ENCODE peak calls at places on chromosome 1, in four cellular contexts. O is IMR-90; Y is colonic mucosa; V is effector memory CD4-positive, alpha-beta T cell. P is an unnamed sample.

GRCh38 chr1:227447531-227447990 is 115.8 kb upstream of the ZNF678 start:
- DNase-seq in O (no peak), Y (no peak), V (no peak), P (no peak)

GRCh38 chr1:1092149-1092855 is 18.2 kb upstream of the RNF223 start:
- DNase-seq in O (no peak), Y (no peak), V (no peak), P (no peak)

GRCh38 chr1:179129702-179130473 is 48.0 kb downstream of the TOR3A start:
- DNase-seq in O (peak; percentile 47), Y (no peak), V (no peak), P (peak; percentile 28)

GRCh38 chr1:54361342-54361741 is 44.9 kb downstream of the SSBP3 start:
- DNase-seq in O (no peak), Y (no peak), V (no peak), P (no peak)

GRCh38 chr1:44484155-44484688 is 79.2 kb downstream of the RNF220 start:
- DNase-seq in O (no peak), Y (no peak), V (no peak), P (no peak)

GRCh38 chr1:5716126-5716525 is 276.1 kb downstream of the NPHP4 start:
- DNase-seq in O (no peak), Y (no peak), V (no peak), P (no peak)

GRCh38 chr1:214854126-214854875 is 228.2 kb upstream of the KCNK2 start:
- DNase-seq in O (peak; percentile 46), Y (no peak), V (no peak), P (no peak)

GRCh38 chr1:53948291-53948690 is 2.1 kb downstream of the LRRC42 start:
- DNase-seq in O (no peak), Y (no peak), V (no peak), P (no peak)

GRCh38 chr1:153357076-153357852 is 390 bp upstream of the S100A9 start:
- DNase-seq in O (no peak), Y (peak; percentile 84), V (no peak), P (no peak)

GRCh38 chr1:22296701-22297591 is 154.0 kb upstream of the WNT4 start:
- DNase-seq in O (no peak), Y (no peak), V (no peak), P (no peak)

GRCh38 chr1:1041092-1041503 is 21.2 kb downstream of the AGRN start:
- DNase-seq in O (no peak), Y (no peak), V (no peak), P (no peak)

DNA sequence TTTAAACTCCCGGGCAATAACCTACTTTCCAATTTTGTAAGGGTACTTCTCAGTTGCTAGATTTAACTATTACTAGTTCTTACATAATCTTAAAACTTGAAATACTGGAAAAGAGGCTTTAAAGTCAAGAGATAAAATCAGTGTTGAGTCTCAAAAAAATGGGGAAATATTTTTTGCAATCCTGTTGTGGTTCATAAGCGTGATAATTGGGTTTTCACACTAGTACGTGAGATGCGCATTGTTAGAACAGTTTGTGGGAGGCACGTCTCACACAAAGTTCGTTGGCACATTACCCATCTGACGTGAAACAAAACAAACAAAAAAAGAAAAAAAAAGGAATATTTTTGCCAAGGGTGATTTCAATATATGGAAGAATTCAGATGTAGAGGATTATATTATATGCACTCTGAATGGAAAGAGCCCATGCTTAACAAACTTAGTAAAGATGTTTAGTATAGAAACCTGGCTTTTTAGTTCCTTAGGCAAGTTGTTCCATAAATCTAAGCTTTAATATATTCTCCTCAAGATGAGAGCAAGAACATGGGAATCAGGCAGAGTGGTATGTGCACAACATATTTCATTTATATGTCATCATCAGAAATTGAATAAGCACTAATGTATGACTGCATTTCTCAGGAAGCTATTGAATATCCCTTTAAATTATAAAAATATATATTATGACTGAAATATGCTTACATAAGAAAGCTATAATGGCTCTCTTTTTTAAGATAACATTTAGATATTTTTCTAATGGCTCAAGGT is 73.9 kb upstream of the TNFSF4 start:
- DNase-seq in O (peak; percentile 47), Y (no peak), V (no peak), P (no peak)
- H3K27ac ChIP-seq in O (no peak overlapping the region), Y (no peak overlapping the region), V (no peak overlapping the region), P (no peak overlapping the region)

GRCh38 chr1:147077523-147077922 is 94.7 kb downstream of the PRKAB2 start:
- DNase-seq in O (no peak), Y (no peak), V (no peak), P (no peak)

GRCh38 chr1:147079400-147080012 is 92.8 kb downstream of the PRKAB2 start:
- DNase-seq in O (no peak), Y (no peak), V (no peak), P (peak; percentile 18)

GRCh38 chr1:147077081-147077480 is 95.2 kb downstream of the PRKAB2 start:
- DNase-seq in O (no peak), Y (no peak), V (no peak), P (no peak)

GRCh38 chr1:147078606-147079399 is 93.5 kb downstream of the PRKAB2 start:
- DNase-seq in O (no peak), Y (no peak), V (no peak), P (no peak)

GRCh38 chr1:147077936-147078605 is 94.2 kb downstream of the PRKAB2 start:
- DNase-seq in O (no peak), Y (no peak), V (no peak), P (no peak)
- H3K27me3 ChIP-seq in O (peaks cover 57% of the 10 kb centered on the region), Y (peaks cover 72% of the 10 kb centered on the region), V (peaks cover 30% of the 10 kb centered on the region), P (peaks cover 3% of the 10 kb centered on the region)

DNA sequence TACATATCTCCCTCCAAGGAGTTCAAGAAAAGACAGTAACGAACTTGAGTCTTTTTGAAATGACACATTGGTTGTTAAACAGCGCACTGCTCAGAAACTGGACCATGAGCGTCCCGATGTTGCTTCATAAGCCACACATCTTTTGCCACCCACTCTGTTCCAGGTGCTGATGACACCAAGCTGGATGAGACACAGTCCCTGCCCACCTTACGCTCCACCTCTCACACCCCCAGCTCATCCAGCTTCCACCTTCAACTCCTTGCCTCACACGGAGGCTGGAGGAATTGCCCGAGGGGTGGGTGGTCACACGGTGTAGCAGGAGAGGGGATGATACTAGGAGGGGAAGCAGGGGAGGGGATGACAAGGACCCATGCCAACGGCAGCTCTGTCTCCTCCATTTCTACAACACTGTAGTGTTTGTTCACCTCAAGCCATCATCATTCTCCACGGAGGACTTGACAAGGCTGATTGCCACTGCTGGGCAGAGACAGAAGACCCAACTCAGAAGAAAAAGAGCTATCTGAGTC is 148.5 kb upstream of the TNR start:
- DNase-seq in O (no peak), Y (no peak), V (no peak), P (no peak)
- H3K27ac ChIP-seq in O (no peak overlapping the region), Y (no peak overlapping the region), V (no peak overlapping the region), P (no peak overlapping the region)

GRCh38 chr1:229793488-229793887 is 167.4 kb downstream of the URB2 start:
- DNase-seq in O (no peak), Y (no peak), V (no peak), P (no peak)
- H3K27me3 ChIP-seq in O (no peaks in the 10 kb centered on the region), Y (no peaks in the 10 kb centered on the region), V (no peaks in the 10 kb centered on the region), P (no peaks in the 10 kb centered on the region)

P was measured in naive thymus-derived CD4-positive, alpha-beta T cell.